ENCODE peak calls at places on chromosomes 3 and 15, in seven cellular contexts. B is sigmoid colon, Q is K562, C is Panc1, X is transverse colon, N is stomach, W is suprapubic skin. U is an unnamed sample.

GRCh38 chr15:28086175-28086703 is 12.9 kb downstream of the OCA2 start:
- DNase-seq in B (no peak), Q (peak; percentile 76), C (peak; percentile 41), X (peak; percentile 70), N (peak; percentile 68), W (no peak), U (no peak)

GRCh38 chr3:12954891-12955650 is 113.7 kb upstream of the RPL32 start:
- DNase-seq in B (peak; percentile 94), Q (no peak), C (no peak), X (peak; percentile 86), N (peak; percentile 83), W (peak; percentile 89), U (no peak)

GRCh38 chr3:128726691-128727031 is 678 bp downstream of the RAB7A start:
- DNase-seq in B (peak; percentile 81), Q (no peak), C (peak; percentile 24), X (peak; percentile 73), N (peak; percentile 61), W (peak; percentile 88), U (no peak)

GRCh38 chr15:99925661-99926461 is 192.6 kb upstream of the LYSMD4 start:
- DNase-seq in B (peak; percentile 85), Q (peak; percentile 35), C (no peak), X (peak; percentile 83), N (peak; percentile 77), W (peak; percentile 92), U (peak; percentile 92)

GRCh38 chr15:70530503-70530902 is 232.9 kb downstream of the UACA start:
- DNase-seq in B (no peak), Q (no peak), C (no peak), X (no peak), N (no peak), W (no peak), U (no peak)

GRCh38 chr15:36778516-36778915 is 199.1 kb downstream of the CDIN1 start:
- DNase-seq in B (no peak), Q (no peak), C (no peak), X (no peak), N (no peak), W (no peak), U (no peak)

GRCh38 chr3:25696019-25696418 is 31.3 kb upstream of the TOP2B start:
- DNase-seq in B (no peak), Q (no peak), C (no peak), X (no peak), N (no peak), W (no peak), U (no peak)

GRCh38 chr3:119346076-119346496 is 51.9 kb downstream of the ARHGAP31 start:
- DNase-seq in B (no peak), Q (no peak), C (no peak), X (no peak), N (no peak), W (no peak), U (no peak)

GRCh38 chr3:187665010-187665409 is 5.2 kb downstream of the SST start:
- DNase-seq in B (no peak), Q (no peak), C (no peak), X (no peak), N (no peak), W (no peak), U (no peak)
- TF ChIP-seq POLR2AphosphoS5 in B (no peak), Q (no peak), C (no peak), X (no peak), N (no peak), W (no peak), U (no peak)

GRCh38 chr15:85479071-85479647 is 98.8 kb downstream of the AKAP13 start:
- DNase-seq in B (no peak), Q (no peak), C (no peak), X (no peak), N (no peak), W (no peak), U (no peak)
- H3K4me3 ChIP-seq in B (no peak overlapping the region), Q (no peak overlapping the region), C (no peak overlapping the region), X (no peak overlapping the region), N (no peak overlapping the region), W (no peak overlapping the region), U (no peak overlapping the region)

GRCh38 chr3:50350213-50350526 is 405 bp downstream of the NPRL2 start:
- DNase-seq in B (no peak), Q (no peak), C (no peak), X (no peak), N (no peak), W (no peak), U (no peak)
- H3K27ac ChIP-seq in B (peak overlapping the region; percentile 96), Q (peak overlapping the region; percentile 77), C (peak overlapping the region; percentile 89), X (peak overlapping the region; percentile 89), N (peak overlapping the region; percentile 90), W (peak overlapping the region; percentile 97), U (peak overlapping the region; percentile 90)

GRCh38 chr3:158709666-158710083 is 22.6 kb downstream of the RARRES1 start:
- DNase-seq in B (no peak), Q (no peak), C (no peak), X (no peak), N (no peak), W (no peak), U (no peak)

GRCh38 chr3:158710601-158711000 is 21.7 kb downstream of the RARRES1 start:
- DNase-seq in B (no peak), Q (no peak), C (no peak), X (no peak), N (no peak), W (no peak), U (no peak)

GRCh38 chr3:158712443-158712842 is 19.8 kb downstream of the RARRES1 start:
- DNase-seq in B (no peak), Q (no peak), C (no peak), X (no peak), N (no peak), W (no peak), U (no peak)

GRCh38 chr3:158711886-158712285 is 20.4 kb downstream of the RARRES1 start:
- DNase-seq in B (no peak), Q (no peak), C (no peak), X (no peak), N (no peak), W (no peak), U (no peak)

DNA sequence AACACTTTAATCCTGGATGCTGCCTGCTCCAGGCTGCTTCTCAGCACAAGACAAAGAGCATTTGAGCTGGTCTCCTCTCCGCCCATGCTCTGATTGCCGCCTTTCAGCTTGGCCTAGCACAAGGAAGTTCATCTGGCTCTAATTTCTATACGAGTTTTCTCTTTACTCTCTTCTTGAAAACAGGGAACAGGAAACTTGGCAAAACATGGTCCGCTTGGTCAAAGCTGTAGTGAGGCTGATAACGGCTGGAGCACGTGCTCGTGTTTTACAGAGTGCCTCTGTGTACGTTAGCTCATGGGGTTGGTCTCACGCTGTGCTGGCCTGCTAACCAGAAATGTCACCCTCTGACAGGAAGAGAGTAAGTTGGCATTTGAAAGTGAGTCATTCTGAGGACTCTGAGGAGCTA is 19.2 kb downstream of the RARRES1 start:
- DNase-seq in B (no peak), Q (no peak), C (no peak), X (peak; percentile 52), N (peak; percentile 78), W (no peak), U (no peak)
- TF ChIP-seq POLR2AphosphoS5 in B (no peak), Q (no peak), C (no peak), X (peak; percentile 15), N (peak; percentile 43), W (no peak), U (no peak)

GRCh38 chr15:74365619-74366445 is 1.6 kb downstream of the CYP11A1 start:
- DNase-seq in B (peak; percentile 81), Q (no peak), C (no peak), X (peak; percentile 27), N (no peak), W (peak; percentile 72), U (no peak)
- H3K4me3 ChIP-seq in B (peak overlapping the region; percentile 39), Q (no peak overlapping the region), C (peak overlapping the region; percentile 49), X (peak overlapping the region; percentile 58), N (peak overlapping the region; percentile 52), W (peak overlapping the region; percentile 63), U (peak overlapping the region; percentile 53)

GRCh38 chr3:195893516-195893915 is 14.8 kb downstream of the TNK2 start:
- DNase-seq in B (no peak), Q (no peak), C (no peak), X (no peak), N (no peak), W (no peak), U (no peak)
- H3K27ac ChIP-seq in B (peak overlapping the region; percentile 94), Q (no peak overlapping the region), C (peak overlapping the region; percentile 80), X (peak overlapping the region; percentile 87), N (peak overlapping the region; percentile 51), W (no peak overlapping the region), U (peak overlapping the region; percentile 24)

GRCh38 chr15:31135523-31135922 is 34.0 kb upstream of the TRPM1 start:
- DNase-seq in B (no peak), Q (no peak), C (no peak), X (no peak), N (no peak), W (no peak), U (no peak)
- TF ChIP-seq POLR2AphosphoS5 in B (no peak), Q (no peak), C (no peak), X (no peak), N (no peak), W (no peak), U (no peak)

DNA sequence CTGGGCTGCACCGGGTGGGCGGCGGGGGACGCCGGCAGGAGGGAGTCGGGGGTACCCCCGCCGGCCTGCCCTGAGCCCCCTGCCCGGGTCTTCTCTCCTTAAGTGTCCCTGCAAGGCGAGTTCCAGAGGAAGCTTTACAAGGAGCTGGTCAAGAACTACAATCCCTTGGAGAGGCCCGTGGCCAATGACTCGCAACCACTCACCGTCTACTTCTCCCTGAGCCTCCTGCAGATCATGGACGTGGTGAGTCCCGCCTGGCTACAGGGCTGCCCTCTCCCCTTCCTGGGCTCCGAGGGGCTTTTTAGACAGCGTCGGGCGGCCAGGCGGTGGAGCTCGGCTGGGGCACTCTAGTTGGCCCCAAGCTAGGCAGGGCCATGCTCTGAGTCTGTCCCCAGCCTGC is 480 bp downstream of the CHRNA7 start:
- DNase-seq in B (no peak), Q (no peak), C (no peak), X (no peak), N (no peak), W (peak; percentile 51), U (no peak)
- H3K4me3 ChIP-seq in B (peak overlapping the region; percentile 56), Q (peak overlapping the region; percentile 31), C (peak overlapping the region; percentile 42), X (peak overlapping the region; percentile 84), N (peak overlapping the region; percentile 59), W (peak overlapping the region; percentile 77), U (peak overlapping the region; percentile 53)

GRCh38 chr3:185744997-185745843 is 79.6 kb downstream of the IGF2BP2 start:
- DNase-seq in B (no peak), Q (no peak), C (no peak), X (no peak), N (no peak), W (no peak), U (no peak)
- H3K27ac ChIP-seq in B (no peak overlapping the region), Q (peak overlapping the region; percentile 23), C (peak overlapping the region; percentile 49), X (peak overlapping the region; percentile 64), N (no peak overlapping the region), W (no peak overlapping the region), U (no peak overlapping the region)

U was measured in vagina.